ENCODE peak calls at places on chromosomes 12 and 14, in six cellular contexts. X is fibroblast of pulmonary artery, C is cardiac fibroblast, T is neural crest cell, Q is A549, O is endothelial cell. V is an unnamed sample.

GRCh38 chr12:15627995-15628945 is 160.9 kb downstream of the EPS8 start:
- DNase-seq in X (peak; percentile 66), C (peak; percentile 70), T (no peak), Q (peak; percentile 30), O (no peak), V (peak; percentile 22)

GRCh38 chr14:68335312-68335711 is 457.6 kb downstream of the ZFP36L1 start:
- DNase-seq in X (no peak), C (no peak), T (no peak), Q (no peak), O (no peak), V (no peak)

GRCh38 chr12:116443706-116444589 is 115.2 kb upstream of the MAP1LC3B2 start:
- DNase-seq in X (no peak), C (no peak), T (no peak), Q (no peak), O (no peak), V (no peak)

GRCh38 chr14:55160989-55161388 is 30.4 kb downstream of the DLGAP5 start:
- DNase-seq in X (peak; percentile 67), C (peak; percentile 65), T (no peak), Q (peak; percentile 33), O (no peak), V (peak; percentile 10)

GRCh38 chr12:45674583-45674982 is 54.9 kb upstream of the ARID2 start:
- DNase-seq in X (peak; percentile 95), C (peak; percentile 96), T (no peak), Q (peak; percentile 37), O (no peak), V (peak; percentile 84)

GRCh38 chr14:32896979-32897723 is 41.5 kb upstream of the NPAS3 start:
- DNase-seq in X (peak; percentile 21), C (peak; percentile 59), T (no peak), Q (no peak), O (no peak), V (peak; percentile 56)

GRCh38 chr12:132711169-132711843 is 664 bp downstream of the PGAM5 start:
- DNase-seq in X (peak; percentile 16), C (peak; percentile 39), T (peak; percentile 32), Q (no peak), O (peak; percentile 33), V (no peak)

GRCh38 chr14:23727566-23728335 is 91.6 kb downstream of the DHRS2 start:
- DNase-seq in X (peak; percentile 42), C (peak; percentile 56), T (no peak), Q (peak; percentile 66), O (no peak), V (peak; percentile 51)

GRCh38 chr12:66965613-66966012 is 286.7 kb upstream of the GRIP1 start:
- DNase-seq in X (no peak), C (no peak), T (no peak), Q (no peak), O (no peak), V (no peak)

GRCh38 chr14:105022276-105022670 is 1.4 kb upstream of the CDCA4 start:
- DNase-seq in X (no peak), C (no peak), T (no peak), Q (no peak), O (no peak), V (no peak)

GRCh38 chr14:96268426-96269358 is 12.7 kb downstream of the BDKRB1 start:
- DNase-seq in X (peak; percentile 92), C (peak; percentile 92), T (no peak), Q (peak; percentile 78), O (no peak), V (peak; percentile 85)

GRCh38 chr12:96211989-96212388 is 17.8 kb downstream of the ELK3 start:
- DNase-seq in X (no peak), C (no peak), T (no peak), Q (no peak), O (no peak), V (no peak)

GRCh38 chr14:88611878-88612277 is 49.0 kb downstream of the ZC3H14 start:
- DNase-seq in X (no peak), C (peak; percentile 18), T (no peak), Q (no peak), O (no peak), V (no peak)

GRCh38 chr14:101198398-101199027 is 295.0 kb upstream of the RTL1 start:
- DNase-seq in X (no peak), C (no peak), T (no peak), Q (no peak), O (no peak), V (no peak)

GRCh38 chr14:102086346-102086971 is 385 bp downstream of the HSP90AA1 start:
- DNase-seq in X (peak; percentile 63), C (peak; percentile 64), T (no peak), Q (peak; percentile 37), O (no peak), V (no peak)

GRCh38 chr12:127273621-127274020 is 993.3 kb upstream of the TMEM132C start:
- DNase-seq in X (no peak), C (peak; percentile 79), T (no peak), Q (no peak), O (no peak), V (no peak)

V was measured in H4.